ENCODE peak calls at places on chromosomes 16 and 17, in six cellular contexts. Z, U, S, R, C and Q are unnamed samples.

GRCh38 chr16:28823719-28824547 is 1.1 kb downstream of the ATXN2L start:
- DNase-seq in C (peak), R (peak), U (peak), Z (peak), S (peak), Q (peak)

GRCh38 chr16:86515420-86515779 is 5.1 kb downstream of the FOXF1 start:
- DNase-seq in S (no peak), R (no peak), Z (no peak), C (no peak), U (no peak), Q (no peak)

GRCh38 chr16:17162560-17162959 is 308.2 kb downstream of the XYLT1 start:
- DNase-seq in U (no peak), S (no peak), C (no peak), Z (no peak), R (no peak), Q (no peak)

GRCh38 chr16:79897444-79898146 is 297.1 kb upstream of the MAF start:
- DNase-seq in S (peak), U (no peak), C (no peak), Z (no peak), R (no peak), Q (peak)

GRCh38 chr16:46662123-46662522 is 26.9 kb downstream of the VPS35 start:
- DNase-seq in S (no peak), Z (no peak), C (no peak), R (no peak), U (no peak), Q (no peak)

GRCh38 chr16:30561212-30561816 is 3.1 kb upstream of the ZNF764 start:
- DNase-seq in Z (no peak), C (no peak), S (peak), U (peak), R (no peak), Q (no peak)

GRCh38 chr17:51961689-51962088 is 196.8 kb downstream of the CA10 start:
- DNase-seq in S (no peak), R (no peak), C (no peak), U (no peak), Z (no peak), Q (no peak)

GRCh38 chr17:80904036-80904435 is 87.6 kb upstream of the CHMP6 start:
- DNase-seq in U (no peak), C (no peak), R (no peak), Z (no peak), S (no peak), Q (no peak)

GRCh38 chr17:81549031-81549557 is 3.1 kb downstream of the FAAP100 start:
- DNase-seq in S (peak), C (no peak), U (peak), Z (no peak), R (no peak), Q (no peak)

GRCh38 chr16:31148896-31149295 is 970 bp downstream of the PRSS36 start:
- DNase-seq in U (no peak), Z (no peak), S (no peak), C (no peak), R (no peak), Q (no peak)

GRCh38 chr17:3882276-3882675 is 10.6 kb downstream of the CAMKK1 start:
- DNase-seq in U (no peak), S (no peak), Z (no peak), C (no peak), R (no peak), Q (no peak)

GRCh38 chr16:69298261-69298660 is 12.9 kb upstream of the VPS4A start:
- DNase-seq in S (no peak), U (no peak), Z (no peak), C (no peak), R (no peak), Q (no peak)

GRCh38 chr17:31433091-31433790 is 41.8 kb downstream of the RAB11FIP4 start:
- DNase-seq in R (peak), S (no peak), C (no peak), Z (peak), U (no peak), Q (no peak)

GRCh38 chr16:14564881-14565687 is 65.0 kb downstream of the PARN start:
- DNase-seq in Z (no peak), U (no peak), R (no peak), C (no peak), S (no peak), Q (no peak)

GRCh38 chr16:72937916-72938315 is 110.0 kb downstream of the ZFHX3 start:
- DNase-seq in U (no peak), Z (no peak), C (no peak), S (no peak), R (no peak), Q (no peak)

GRCh38 chr17:41666336-41666680 is 22.4 kb upstream of the EIF1 start:
- DNase-seq in R (peak), U (peak), S (no peak), C (no peak), Z (peak), Q (peak)

GRCh38 chr17:72565006-72565405 is 444.2 kb downstream of the SOX9 start:
- DNase-seq in C (no peak), Z (no peak), R (no peak), S (no peak), U (no peak), Q (no peak)

GRCh38 chr16:5951486-5951885 is 853.9 kb upstream of the EEF2KMT start:
- DNase-seq in Z (no peak), C (no peak), S (no peak), R (no peak), U (no peak), Q (no peak)

GRCh38 chr17:9410285-9410684 is 165.3 kb downstream of the STX8 start:
- DNase-seq in C (no peak), Z (no peak), R (no peak), S (no peak), U (no peak), Q (no peak)

GRCh38 chr17:51472670-51473069 is 212.3 kb downstream of the UTP18 start:
- DNase-seq in S (no peak), U (no peak), R (no peak), C (no peak), Z (no peak), Q (no peak)

GRCh38 chr17:81401727-81402529 is 6.7 kb downstream of the BAHCC1 start:
- DNase-seq in R (no peak), Z (peak), C (peak), U (peak), S (no peak), Q (no peak)

GRCh38 chr16:53789159-53789558 is 85.2 kb downstream of the FTO start:
- DNase-seq in U (no peak), Z (no peak), S (no peak), C (no peak), R (no peak), Q (no peak)

GRCh38 chr17:48718162-48718780 is 4.0 kb downstream of the PRAC1 start:
- DNase-seq in C (no peak), Z (no peak), S (no peak), U (no peak), R (no peak), Q (no peak)

GRCh38 chr17:12509836-12510235 is 155.9 kb upstream of the MYOCD start:
- DNase-seq in Z (no peak), R (no peak), U (no peak), C (no peak), S (no peak), Q (no peak)

GRCh38 chr16:91484-91883 is 13.5 kb downstream of the MPG start:
- DNase-seq in R (no peak), Z (no peak), C (no peak), U (no peak), S (no peak), Q (no peak)

GRCh38 chr17:42577532-42578281 is at the start of gene PSMC3IP:
- DNase-seq in Z (peak), R (peak), U (peak), S (peak), C (peak), Q (peak)

GRCh38 chr17:82350182-82351030 is 8.6 kb upstream of the TEX19 start:
- DNase-seq in S (no peak), R (no peak), Z (peak), C (no peak), U (peak), Q (no peak)

GRCh38 chr17:78889525-78889924 is 13.5 kb downstream of the CEP295NL start:
- DNase-seq in Z (no peak), S (no peak), R (no peak), C (no peak), U (no peak), Q (no peak)

GRCh38 chr17:83053021-83053778 is 26.2 kb upstream of the METRNL start:
- DNase-seq in U (no peak), S (no peak), Z (no peak), C (no peak), R (no peak), Q (no peak)

GRCh38 chr17:280216-280615 is 72.4 kb downstream of the RPH3AL start:
- DNase-seq in S (no peak), C (no peak), Z (no peak), U (no peak), R (no peak), Q (no peak)

GRCh38 chr16:3654249-3654991 is at the start of gene DNASE1:
- DNase-seq in S (peak), R (peak), Z (peak), C (peak), U (peak), Q (peak)

GRCh38 chr17:19753661-19754463 is 5.8 kb upstream of the ALDH3A1 start:
- DNase-seq in U (peak), S (peak), Z (no peak), R (no peak), C (no peak), Q (peak)

GRCh38 chr16:1991135-1991551 is 1.4 kb downstream of the SYNGR3 start:
- DNase-seq in Z (peak), S (no peak), U (peak), C (no peak), R (peak), Q (no peak)

GRCh38 chr16:12228607-12229499 is 252.3 kb downstream of the SNX29 start:
- DNase-seq in C (peak), R (no peak), Z (no peak), S (peak), U (peak), Q (peak)

GRCh38 chr16:5735444-5735843 is 637.8 kb upstream of the EEF2KMT start:
- DNase-seq in U (no peak), C (no peak), S (no peak), Z (no peak), R (no peak), Q (no peak)

GRCh38 chr16:26005336-26005735 is 313.6 kb downstream of the HS3ST4 start:
- DNase-seq in C (no peak), S (no peak), U (no peak), R (no peak), Z (no peak), Q (no peak)

GRCh38 chr17:50636145-50636803 is 1.6 kb downstream of the ABCC3 start:
- DNase-seq in U (no peak), R (no peak), Z (no peak), C (no peak), S (peak), Q (no peak)

GRCh38 chr17:78057113-78057740 is 71.3 kb downstream of the TMC6 start:
- DNase-seq in R (no peak), S (no peak), U (no peak), Z (no peak), C (no peak), Q (no peak)

GRCh38 chr16:68972008-68972407 is 128.7 kb downstream of the TANGO6 start:
- DNase-seq in Z (no peak), U (no peak), C (no peak), S (no peak), R (no peak), Q (no peak)

GRCh38 chr17:2253768-2254406 is 49.7 kb downstream of the SMG6 start:
- DNase-seq in S (no peak), R (no peak), C (no peak), Z (no peak), U (no peak), Q (no peak)